ENCODE peak calls at places on chromosomes 13 and 19, in eight cellular contexts. F is IMR-90; Z is WERI-Rb-1; I is fibroblast of mammary gland; O is AG04450; X is Calu3; A is progenitor cell of endocrine pancreas; G is CD8-positive, alpha-beta T cell. Q is an unnamed sample.

GRCh38 chr13:110538632-110539031 is 22.9 kb downstream of the RAB20 start:
- DNase-seq in X (no peak), F (no peak), G (no peak), A (no peak), Z (no peak), O (no peak), I (peak; percentile 27), Q (peak; percentile 21)

GRCh38 chr13:112652512-112653458 is 37.1 kb upstream of the ATP11A start:
- DNase-seq in Z (no peak), G (no peak), O (no peak), I (peak; percentile 3), F (no peak), A (no peak), X (no peak), Q (no peak)

GRCh38 chr13:99501952-99502310 is 659 bp downstream of the TM9SF2 start:
- DNase-seq in A (no peak), F (peak; percentile 31), G (peak; percentile 26), O (no peak), I (no peak), X (no peak), Z (peak; percentile 43), Q (peak; percentile 18)

GRCh38 chr13:94731028-94731427 is 18.7 kb upstream of the SOX21 start:
- DNase-seq in A (no peak), G (no peak), Z (no peak), X (no peak), I (no peak), F (no peak), O (no peak), Q (no peak)

GRCh38 chr13:105196052-105196451 is 1339.4 kb downstream of the EFNB2 start:
- DNase-seq in X (no peak), F (peak; percentile 58), G (no peak), O (no peak), Z (no peak), I (no peak), A (no peak), Q (no peak)

GRCh38 chr13:52737900-52738299 is 1.7 kb downstream of the CNMD start:
- DNase-seq in X (no peak), I (no peak), G (no peak), Z (no peak), F (no peak), A (no peak), O (no peak), Q (no peak)

GRCh38 chr13:113655358-113656014 is 2.5 kb downstream of the ATP4B start:
- DNase-seq in F (no peak), G (no peak), A (no peak), O (no peak), Z (no peak), I (no peak), X (no peak), Q (no peak)

GRCh38 chr13:108816381-108816780 is 187.0 kb downstream of the MYO16 start:
- DNase-seq in Z (no peak), G (no peak), A (no peak), X (peak; percentile 23), O (no peak), I (no peak), F (no peak), Q (no peak)

GRCh38 chr19:49231389-49231788 is 73.8 kb downstream of the TRPM4 start:
- DNase-seq in I (no peak), O (no peak), A (no peak), F (no peak), G (no peak), Z (no peak), X (no peak), Q (no peak)

GRCh38 chr19:2524840-2525723 is 49.2 kb downstream of the GADD45B start:
- DNase-seq in G (no peak), O (no peak), I (peak; percentile 87), X (peak; percentile 86), A (no peak), Z (no peak), F (peak; percentile 75), Q (no peak)

GRCh38 chr13:30679483-30680330 is 55.6 kb upstream of the ALOX5AP start:
- DNase-seq in Z (peak; percentile 11), F (peak; percentile 41), A (no peak), O (no peak), I (peak; percentile 51), G (peak; percentile 39), X (peak; percentile 14), Q (peak; percentile 37)

GRCh38 chr19:30686252-30686762 is 314.1 kb downstream of the ZNF536 start:
- DNase-seq in G (no peak), I (peak; percentile 24), F (no peak), X (no peak), O (no peak), A (no peak), Z (peak; percentile 36), Q (no peak)

GRCh38 chr13:112905990-112906641 is 62.9 kb upstream of the MCF2L start:
- DNase-seq in X (no peak), I (no peak), F (no peak), A (no peak), G (no peak), Z (peak; percentile 95), O (no peak), Q (no peak)

GRCh38 chr13:22451345-22451744 is 729.4 kb upstream of the SGCG start:
- DNase-seq in A (no peak), O (no peak), G (no peak), Z (no peak), F (no peak), I (no peak), X (no peak), Q (no peak)

GRCh38 chr13:77544365-77544764 is 8.9 kb downstream of the SCEL start:
- DNase-seq in F (no peak), Z (no peak), O (no peak), G (no peak), A (no peak), X (no peak), I (peak; percentile 59), Q (no peak)

GRCh38 chr13:49935171-49936084 is 712 bp downstream of the SPRYD7 start:
- DNase-seq in X (peak; percentile 8), F (peak; percentile 50), G (peak; percentile 35), O (no peak), I (peak; percentile 67), A (no peak), Z (peak; percentile 27), Q (peak; percentile 52)

GRCh38 chr19:55273978-55274707 is 5.8 kb downstream of the HSPBP1 start:
- DNase-seq in X (no peak), F (no peak), O (no peak), G (no peak), I (no peak), A (no peak), Z (no peak), Q (no peak)

GRCh38 chr13:112715715-112716460 is 26.1 kb downstream of the ATP11A start:
- DNase-seq in X (no peak), I (no peak), A (no peak), G (no peak), F (no peak), Z (no peak), O (no peak), Q (no peak)

GRCh38 chr19:37012093-37012745 is 66.0 kb upstream of the ZNF420 start:
- DNase-seq in I (no peak), O (no peak), X (no peak), F (no peak), Z (no peak), A (no peak), G (no peak), Q (no peak)

GRCh38 chr13:34733720-34734119 is 208.3 kb upstream of the NBEA start:
- DNase-seq in O (no peak), X (no peak), A (no peak), Z (no peak), G (no peak), F (no peak), I (peak; percentile 43), Q (no peak)

GRCh38 chr19:28829762-28830161 is 383.2 kb downstream of the UQCRFS1 start:
- DNase-seq in I (no peak), A (no peak), X (no peak), O (no peak), Z (no peak), F (no peak), G (no peak), Q (no peak)

GRCh38 chr13:98492335-98493034 is 84.4 kb downstream of the STK24 start:
- DNase-seq in A (no peak), F (peak; percentile 50), X (no peak), O (no peak), G (no peak), Z (no peak), I (no peak), Q (no peak)

GRCh38 chr19:8305798-8306197 is 2.4 kb downstream of the CD320 start:
- DNase-seq in F (no peak), Z (peak; percentile 5), X (no peak), O (no peak), A (peak; percentile 5), G (no peak), I (no peak), Q (no peak)

DNA sequence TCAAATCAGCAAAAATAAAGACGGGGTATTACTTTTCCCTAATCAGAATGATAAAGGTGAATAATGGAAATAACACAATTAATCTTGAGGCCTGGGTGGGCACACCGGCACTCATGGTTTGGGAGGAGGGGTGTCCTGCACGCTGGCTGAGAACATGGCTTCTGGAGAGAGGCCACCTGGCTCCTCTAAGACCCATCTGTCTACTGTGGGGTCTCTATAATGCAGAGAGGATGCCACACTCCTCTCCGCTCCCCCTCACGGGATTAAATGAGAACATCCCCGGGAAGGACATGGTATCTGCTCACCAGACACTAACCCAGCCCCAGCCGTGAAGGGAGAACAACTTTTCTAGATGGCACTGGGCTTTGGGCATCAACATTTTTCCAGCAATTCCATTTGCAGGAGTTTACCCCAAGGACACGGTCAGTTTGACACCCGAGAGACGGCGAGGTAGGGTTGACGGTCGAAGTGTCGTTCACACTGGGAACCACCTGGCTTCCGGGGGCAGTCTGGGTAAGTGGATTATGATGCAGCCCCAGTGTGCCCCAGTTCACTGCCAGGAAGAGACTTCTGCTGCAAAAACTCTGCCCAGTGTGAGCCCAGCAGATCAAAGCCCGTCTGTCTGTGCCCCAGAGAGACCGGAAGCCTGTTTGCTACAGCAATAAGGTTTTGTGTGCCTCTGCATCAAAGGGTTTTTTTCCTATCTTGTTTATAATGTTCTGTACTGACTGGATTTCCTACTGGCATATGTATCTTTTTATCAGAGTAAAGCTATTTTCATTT is 56.6 kb downstream of the CEBPG start:
- DNase-seq in I (no peak), G (peak; percentile 65), Z (peak; percentile 85), X (no peak), A (no peak), O (no peak), F (no peak), Q (no peak)
- TF ChIP-seq CTCF in I (no peak), G (no peak), Z (peak; percentile 8), X (no peak), A (no peak), O (no peak), F (no peak), Q (no peak)

GRCh38 chr19:17754634-17755532 is 3.6 kb downstream of the FCHO1 start:
- DNase-seq in Z (no peak), O (no peak), X (no peak), G (no peak), I (no peak), F (no peak), A (no peak), Q (no peak)
- TF ChIP-seq CTCF in Z (no peak), O (no peak), X (no peak), G (no peak), I (no peak), F (no peak), A (no peak), Q (no peak)

GRCh38 chr19:35657904-35658700 is 8.2 kb upstream of the UPK1A start:
- DNase-seq in I (peak; percentile 13), Z (no peak), A (no peak), O (no peak), G (no peak), X (no peak), F (no peak), Q (no peak)
- TF ChIP-seq CTCF in I (peak; percentile 3), Z (peak; percentile 25), A (no peak), O (peak; percentile 30), G (no peak), X (peak; percentile 41), F (no peak), Q (peak; percentile 58)

GRCh38 chr13:44259045-44260042 is 114.3 kb upstream of the SERP2 start:
- DNase-seq in A (no peak), X (peak; percentile 3), G (peak; percentile 84), O (no peak), I (peak; percentile 61), Z (no peak), F (peak; percentile 66), Q (no peak)
- TF ChIP-seq CTCF in A (no peak), X (no peak), G (no peak), O (no peak), I (no peak), Z (no peak), F (no peak), Q (no peak)

Q was measured in endothelial cell.